ENCODE peak calls at places on chromosomes 3 and 15, in six cellular contexts. H, Y, N, M, O and F are unnamed samples.

GRCh38 chr3:17850448-17850847 is 108.0 kb upstream of the TBC1D5 start:
- DNase-seq in H (no peak), Y (no peak), N (no peak), M (no peak), O (no peak), F (no peak)

GRCh38 chr3:108103971-108104797 is 13.4 kb upstream of the CD47 start:
- DNase-seq in H (no peak), Y (no peak), N (no peak), M (no peak), O (peak; percentile 77), F (no peak)

GRCh38 chr3:55592572-55592971 is 105.5 kb upstream of the WNT5A start:
- DNase-seq in H (no peak), Y (no peak), N (no peak), M (no peak), O (no peak), F (no peak)

GRCh38 chr3:111033470-111034108 is 38.0 kb upstream of the NECTIN3 start:
- DNase-seq in H (no peak), Y (no peak), N (no peak), M (no peak), O (no peak), F (no peak)

GRCh38 chr3:57158316-57158715 is 6.8 kb downstream of the IL17RD start:
- DNase-seq in H (no peak), Y (no peak), N (no peak), M (no peak), O (no peak), F (no peak)

GRCh38 chr3:126364731-126365301 is 7.6 kb upstream of the KLF15 start:
- DNase-seq in H (no peak), Y (no peak), N (no peak), M (no peak), O (no peak), F (no peak)

GRCh38 chr3:48426944-48427629 is 2.8 kb downstream of the PLXNB1 start:
- DNase-seq in H (no peak), Y (no peak), N (peak; percentile 78), M (no peak), O (no peak), F (no peak)

GRCh38 chr3:46714728-46715506 is 2.8 kb downstream of the PRSS50 start:
- DNase-seq in H (no peak), Y (no peak), N (no peak), M (no peak), O (no peak), F (no peak)

GRCh38 chr3:51568041-51568440 is 29.5 kb downstream of the RAD54L2 start:
- DNase-seq in H (no peak), Y (no peak), N (no peak), M (no peak), O (no peak), F (no peak)

GRCh38 chr3:159762981-159763465 is 225.6 kb upstream of the IL12A start:
- DNase-seq in H (no peak), Y (no peak), N (no peak), M (peak; percentile 31), O (peak; percentile 6), F (peak; percentile 17)

GRCh38 chr15:90617668-90618097 is 88.0 kb downstream of the CRTC3 start:
- DNase-seq in H (no peak), Y (no peak), N (no peak), M (no peak), O (no peak), F (no peak)

GRCh38 chr3:71930056-71930991 is 145.4 kb upstream of the PROK2 start:
- DNase-seq in H (no peak), Y (no peak), N (peak; percentile 14), M (peak; percentile 19), O (peak; percentile 26), F (peak; percentile 33)

GRCh38 chr3:132661120-132661519 is 991 bp downstream of the UBA5 start:
- DNase-seq in H (no peak), Y (no peak), N (no peak), M (no peak), O (no peak), F (no peak)

GRCh38 chr15:100291106-100291505 is 50.7 kb downstream of the ADAMTS17 start:
- DNase-seq in H (no peak), Y (no peak), N (no peak), M (no peak), O (no peak), F (no peak)

GRCh38 chr3:8328971-8329370 is 172.7 kb upstream of the LMCD1 start:
- DNase-seq in H (no peak), Y (no peak), N (no peak), M (no peak), O (no peak), F (no peak)

GRCh38 chr15:58179206-58179605 is 41.0 kb downstream of the AQP9 start:
- DNase-seq in H (no peak), Y (no peak), N (no peak), M (no peak), O (peak; percentile 54), F (no peak)

GRCh38 chr3:157294953-157295352 is 135.0 kb upstream of the CCNL1 start:
- DNase-seq in H (no peak), Y (no peak), N (no peak), M (no peak), O (no peak), F (no peak)

GRCh38 chr3:183477801-183478456 is 49.5 kb upstream of the MCF2L2 start:
- DNase-seq in H (no peak), Y (no peak), N (no peak), M (no peak), O (no peak), F (no peak)

GRCh38 chr3:131960324-131960723 is 74.5 kb downstream of the CPNE4 start:
- DNase-seq in H (no peak), Y (no peak), N (no peak), M (no peak), O (no peak), F (no peak)

GRCh38 chr3:22685598-22685997 is 517.5 kb upstream of the UBE2E2 start:
- DNase-seq in H (no peak), Y (no peak), N (peak; percentile 4), M (no peak), O (no peak), F (no peak)

GRCh38 chr3:146827836-146828235 is 222.7 kb upstream of the PLSCR5 start:
- DNase-seq in H (no peak), Y (no peak), N (no peak), M (no peak), O (no peak), F (no peak)

GRCh38 chr15:96369351-96369750 is 38.9 kb downstream of the NR2F2 start:
- DNase-seq in H (no peak), Y (no peak), N (no peak), M (no peak), O (no peak), F (no peak)

GRCh38 chr3:173709026-173709425 is 311.5 kb downstream of the NLGN1 start:
- DNase-seq in H (no peak), Y (no peak), N (no peak), M (no peak), O (no peak), F (no peak)

GRCh38 chr3:190577225-190577624 is 63.3 kb downstream of the IL1RAP start:
- DNase-seq in H (no peak), Y (no peak), N (no peak), M (no peak), O (no peak), F (no peak)

GRCh38 chr15:58589047-58589446 is 157.3 kb downstream of the LIPC start:
- DNase-seq in H (no peak), Y (no peak), N (no peak), M (no peak), O (no peak), F (no peak)

GRCh38 chr15:74202461-74203401 is at the start of gene STRA6:
- DNase-seq in H (peak; percentile 93), Y (no peak), N (peak; percentile 45), M (no peak), O (peak; percentile 52), F (no peak)

GRCh38 chr3:39809181-39809994 is at the start of gene MYRIP:
- DNase-seq in H (no peak), Y (no peak), N (peak; percentile 32), M (peak; percentile 38), O (peak; percentile 93), F (peak; percentile 34)
- TF ChIP-seq POLR2A in H (no peak), Y (no peak), N (no peak), M (no peak), O (no peak), F (no peak)

GRCh38 chr15:25773248-25773647 is 89.9 kb downstream of the ATP10A start:
- DNase-seq in H (no peak), Y (no peak), N (peak; percentile 46), M (no peak), O (no peak), F (no peak)
- TF ChIP-seq TAF1 in H (no peak), Y (no peak), N (no peak), M (no peak), O (no peak), F (no peak)

DNA sequence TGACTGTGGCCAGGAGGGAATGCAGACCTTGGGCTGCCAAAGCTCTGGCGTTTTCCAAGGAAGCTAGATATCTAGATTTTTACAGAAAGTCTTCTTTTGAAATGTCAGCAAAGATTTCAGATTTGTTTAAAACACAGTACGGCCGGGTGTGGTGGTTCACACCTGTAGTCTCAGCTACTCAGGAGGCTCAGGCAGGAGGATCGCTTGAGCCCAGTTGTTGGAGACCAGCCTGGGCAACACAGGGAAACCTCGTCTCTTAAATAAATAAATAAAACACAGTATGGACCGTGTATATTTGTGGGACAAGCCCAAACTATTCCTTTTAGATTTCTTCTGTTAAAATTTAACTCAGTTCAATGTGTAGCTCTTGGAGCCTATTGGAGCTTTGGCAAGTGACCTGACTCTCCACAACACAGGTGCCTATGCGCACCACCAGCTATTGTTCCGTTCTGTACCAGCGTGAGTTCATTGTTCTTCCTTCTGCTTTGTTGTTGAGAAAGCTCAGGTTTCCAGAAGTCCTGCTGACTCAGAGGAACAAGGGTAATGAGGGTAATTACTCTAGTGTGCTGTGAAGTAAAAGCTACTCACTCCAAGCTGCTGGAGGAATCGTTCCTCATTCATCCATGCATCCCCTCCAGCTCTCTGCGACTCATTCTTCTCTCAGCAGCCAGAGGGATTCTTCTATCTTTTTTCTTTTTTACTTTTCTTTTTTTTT is 73.1 kb upstream of the SLC6A6 start:
- DNase-seq in H (peak; percentile 44), Y (no peak), N (no peak), M (no peak), O (no peak), F (no peak)
- TF ChIP-seq POLR2AphosphoS5 in H (no peak), Y (no peak), N (no peak), M (no peak), O (no peak), F (no peak)

DNA sequence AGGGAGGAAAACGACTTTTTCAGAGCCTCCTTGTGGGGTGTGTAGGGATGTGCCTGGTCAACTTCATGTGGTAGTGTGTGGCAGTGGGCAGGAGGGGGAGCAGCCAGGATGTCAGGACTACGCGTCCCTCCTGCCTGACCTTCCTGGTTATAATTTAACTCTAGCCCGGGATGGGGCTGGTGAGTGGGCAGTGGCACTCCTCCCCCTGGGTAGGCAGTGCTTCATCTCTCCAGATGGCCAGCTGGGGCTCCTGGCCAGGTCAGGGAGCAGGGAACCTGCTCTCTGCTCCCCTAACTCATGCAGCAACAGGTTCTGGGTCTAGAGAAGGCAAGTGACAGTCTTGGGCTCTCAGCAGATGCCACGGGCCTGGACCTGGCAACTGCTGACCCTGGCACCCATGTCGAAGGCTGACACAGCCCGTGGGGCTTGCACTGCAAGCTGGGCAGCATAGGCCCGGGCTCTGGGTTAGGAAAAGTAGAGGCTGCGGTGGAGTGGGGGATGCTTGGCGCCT is 2.6 kb downstream of the ITIH4 start:
- DNase-seq in H (no peak), Y (no peak), N (peak; percentile 90), M (no peak), O (no peak), F (no peak)
- TF ChIP-seq POLR2A in H (no peak), Y (no peak), N (peak; percentile 47), M (no peak), O (no peak), F (no peak)